ENCODE peak calls at places on chromosomes 3 and 15, in five cellular contexts. O, P, I, S and Y are unnamed samples.

GRCh38 chr3:194671511-194671899 is 486 bp downstream of the LSG1 start:
- DNase-seq in O (peak), P (peak), I (no peak), S (no peak), Y (peak)

GRCh38 chr3:41286305-41286704 is 87.0 kb downstream of the CTNNB1 start:
- DNase-seq in O (no peak), P (no peak), I (no peak), S (no peak), Y (no peak)

GRCh38 chr3:16802382-16802781 is 82.4 kb upstream of the PLCL2 start:
- DNase-seq in O (no peak), P (no peak), I (no peak), S (no peak), Y (no peak)

GRCh38 chr3:186679151-186679550 is 13.3 kb downstream of the HRG start:
- DNase-seq in O (no peak), P (no peak), I (no peak), S (no peak), Y (no peak)

GRCh38 chr3:54563661-54564200 is 364.1 kb downstream of the LRTM1 start:
- DNase-seq in O (no peak), P (no peak), I (no peak), S (no peak), Y (no peak)

GRCh38 chr3:161372321-161373260 is 1.3 kb upstream of the SPTSSB start:
- DNase-seq in O (no peak), P (peak), I (no peak), S (no peak), Y (peak)

GRCh38 chr3:174873832-174874231 is 14.7 kb downstream of the NAALADL2 start:
- DNase-seq in O (no peak), P (no peak), I (no peak), S (no peak), Y (no peak)

GRCh38 chr3:63135362-63135761 is 142.7 kb upstream of the SYNPR start:
- DNase-seq in O (no peak), P (no peak), I (peak), S (no peak), Y (no peak)

GRCh38 chr3:178719036-178719635 is 182.9 kb downstream of the KCNMB2 start:
- DNase-seq in O (no peak), P (no peak), I (no peak), S (no peak), Y (no peak)

GRCh38 chr3:181075098-181075497 is 85.6 kb upstream of the DNAJC19 start:
- DNase-seq in O (no peak), P (no peak), I (peak), S (no peak), Y (no peak)

GRCh38 chr15:60635507-60636352 is 156.8 kb upstream of the ICE2 start:
- DNase-seq in O (no peak), P (no peak), I (no peak), S (no peak), Y (no peak)

GRCh38 chr15:75138016-75138999 is 63.4 kb upstream of the C15orf39 start:
- DNase-seq in O (no peak), P (no peak), I (peak), S (no peak), Y (no peak)

GRCh38 chr3:20023663-20024417 is 11.8 kb upstream of the PP2D1 start:
- DNase-seq in O (peak), P (no peak), I (no peak), S (no peak), Y (no peak)

GRCh38 chr15:101104186-101104585 is 147.7 kb downstream of the CHSY1 start:
- DNase-seq in O (no peak), P (no peak), I (no peak), S (no peak), Y (no peak)

GRCh38 chr3:13347390-13347966 is 72.6 kb downstream of the NUP210 start:
- DNase-seq in O (no peak), P (no peak), I (peak), S (no peak), Y (no peak)

GRCh38 chr15:66864871-66865281 is 162.8 kb downstream of the SMAD6 start:
- DNase-seq in O (no peak), P (no peak), I (no peak), S (no peak), Y (no peak)

GRCh38 chr3:63920001-63920400 is 7.8 kb upstream of the SCAANT1 start:
- DNase-seq in O (no peak), P (no peak), I (no peak), S (no peak), Y (no peak)

GRCh38 chr3:12462159-12462962 is 21.9 kb upstream of the TSEN2 start:
- DNase-seq in O (no peak), P (no peak), I (no peak), S (no peak), Y (no peak)

GRCh38 chr3:40845447-40845846 is 320.7 kb downstream of the ZNF621 start:
- DNase-seq in O (no peak), P (no peak), I (no peak), S (no peak), Y (no peak)

GRCh38 chr3:127487196-127487595 is 103.3 kb downstream of the TPRA1 start:
- DNase-seq in O (no peak), P (no peak), I (no peak), S (no peak), Y (no peak)

GRCh38 chr3:127484601-127485388 is 105.7 kb downstream of the TPRA1 start:
- DNase-seq in O (no peak), P (peak), I (no peak), S (no peak), Y (no peak)

GRCh38 chr3:127485396-127486170 is 105.0 kb downstream of the TPRA1 start:
- DNase-seq in O (no peak), P (no peak), I (no peak), S (no peak), Y (no peak)

GRCh38 chr3:127488141-127488672 is 102.3 kb downstream of the TPRA1 start:
- DNase-seq in O (no peak), P (no peak), I (no peak), S (no peak), Y (no peak)

DNA sequence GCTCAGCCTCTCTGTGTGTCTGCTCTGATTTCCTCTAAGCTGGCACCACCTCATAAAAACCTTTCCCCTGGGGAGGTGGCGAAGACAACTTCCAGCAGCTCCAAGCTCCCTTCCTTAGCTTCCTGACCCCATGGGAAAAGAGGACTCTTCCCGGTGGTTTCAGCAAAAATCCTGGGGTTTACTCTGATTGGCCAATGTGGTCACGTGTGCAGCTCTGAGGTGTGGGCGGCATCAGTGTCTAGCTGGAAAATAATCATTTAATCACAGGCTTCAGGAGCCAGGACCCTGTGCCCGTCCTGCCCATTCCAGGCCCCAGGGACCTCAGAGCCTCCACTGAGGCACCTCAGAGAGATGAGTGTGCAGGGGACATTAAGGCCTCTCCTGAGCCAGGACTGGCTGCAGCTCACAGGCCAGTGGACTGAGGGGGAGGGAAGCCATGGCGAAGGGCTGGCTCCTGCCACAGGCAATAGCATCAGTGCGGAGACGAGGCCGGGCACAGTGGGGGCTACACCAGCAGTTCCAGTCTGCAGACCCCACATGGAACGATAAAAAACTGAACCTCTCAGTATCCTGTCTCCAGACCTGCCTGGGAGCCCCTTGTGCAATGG is 104.1 kb downstream of the TPRA1 start:
- DNase-seq in O (peak), P (no peak), I (no peak), S (no peak), Y (no peak)
- TF ChIP-seq YY1 in O (no peak), P (no peak), I (no peak), S (no peak), Y (no peak)

GRCh38 chr15:25708391-25708790 is 154.7 kb downstream of the ATP10A start:
- DNase-seq in O (no peak), P (no peak), I (no peak), S (no peak), Y (no peak)

GRCh38 chr15:25709437-25710159 is 153.5 kb downstream of the ATP10A start:
- DNase-seq in O (no peak), P (no peak), I (no peak), S (no peak), Y (no peak)

GRCh38 chr15:25711691-25712090 is 151.4 kb downstream of the ATP10A start:
- DNase-seq in O (no peak), P (no peak), I (no peak), S (no peak), Y (no peak)

GRCh38 chr15:25711164-25711563 is 152.0 kb downstream of the ATP10A start:
- DNase-seq in O (no peak), P (no peak), I (no peak), S (no peak), Y (no peak)

GRCh38 chr15:25710184-25710583 is 152.9 kb downstream of the ATP10A start:
- DNase-seq in O (peak), P (peak), I (peak), S (peak), Y (no peak)
- TF ChIP-seq YY1 in O (no peak), P (no peak), I (no peak), S (no peak), Y (no peak)

GRCh38 chr15:78322243-78322642 is 17.9 kb upstream of the CRABP1 start:
- DNase-seq in O (no peak), P (peak), I (no peak), S (no peak), Y (no peak)
- TF ChIP-seq YY1 in O (no peak), P (no peak), I (no peak), S (no peak), Y (no peak)

GRCh38 chr3:7999363-7999762 is 502.3 kb upstream of the LMCD1 start:
- DNase-seq in O (no peak), P (peak), I (peak), S (peak), Y (no peak)
- TF ChIP-seq YY1 in O (no peak), P (no peak), I (no peak), S (peak), Y (no peak)